ENCODE peak calls at places on chromosomes 16 and 17, in six cellular contexts. K is ELR, L is nephron progenitor cell, C is SK-MEL-5, P is AG20443, M is left ventricle myocardium inferior. B is an unnamed sample.

GRCh38 chr16:17271687-17272086 is 199.1 kb downstream of the XYLT1 start:
- DNase-seq in K (no peak), L (no peak), C (no peak), P (no peak), M (no peak), B (no peak)

GRCh38 chr16:30893082-30893743 is 664 bp downstream of the BCL7C start:
- DNase-seq in K (peak; percentile 31), L (peak; percentile 35), C (no peak), P (no peak), M (no peak), B (no peak)

GRCh38 chr17:296906-297690 is 55.5 kb downstream of the RPH3AL start:
- DNase-seq in K (no peak), L (no peak), C (no peak), P (no peak), M (no peak), B (no peak)

GRCh38 chr16:52383071-52383470 is 163.9 kb downstream of the TOX3 start:
- DNase-seq in K (no peak), L (no peak), C (no peak), P (no peak), M (no peak), B (no peak)

GRCh38 chr17:38742431-38743308 is 5.5 kb downstream of the PCGF2 start:
- DNase-seq in K (peak; percentile 60), L (no peak), C (peak; percentile 39), P (peak; percentile 77), M (no peak), B (peak; percentile 28)

GRCh38 chr17:42804918-42805367 is 6.3 kb downstream of the CNTD1 start:
- DNase-seq in K (no peak), L (no peak), C (peak; percentile 59), P (no peak), M (no peak), B (no peak)

GRCh38 chr17:70089513-70090148 is 14.6 kb downstream of the KCNJ16 start:
- DNase-seq in K (no peak), L (no peak), C (no peak), P (no peak), M (no peak), B (no peak)

GRCh38 chr17:17484451-17484899 is 7.7 kb downstream of the MED9 start:
- DNase-seq in K (peak; percentile 56), L (no peak), C (no peak), P (no peak), M (no peak), B (no peak)

GRCh38 chr16:56667581-56668571 is at the start of gene MT1G:
- DNase-seq in K (no peak), L (peak; percentile 40), C (no peak), P (peak; percentile 46), M (peak; percentile 48), B (peak; percentile 52)

GRCh38 chr16:84663433-84664101 is 15.3 kb downstream of the KLHL36 start:
- DNase-seq in K (no peak), L (no peak), C (no peak), P (no peak), M (no peak), B (no peak)

GRCh38 chr17:77594416-77595209 is 363.9 kb upstream of the TNRC6C start:
- DNase-seq in K (no peak), L (no peak), C (no peak), P (no peak), M (no peak), B (no peak)

GRCh38 chr17:76820039-76820438 is 48.2 kb upstream of the MGAT5B start:
- DNase-seq in K (no peak), L (no peak), C (no peak), P (no peak), M (no peak), B (peak; percentile 25)

GRCh38 chr16:86887416-86887815 is 309.1 kb downstream of the FOXL1 start:
- DNase-seq in K (no peak), L (no peak), C (no peak), P (no peak), M (no peak), B (no peak)

GRCh38 chr16:65574311-65574966 is 452.6 kb upstream of the CDH11 start:
- DNase-seq in K (no peak), L (no peak), C (peak; percentile 42), P (no peak), M (no peak), B (peak; percentile 42)

GRCh38 chr16:81873843-81874752 is 95.0 kb downstream of the PLCG2 start:
- DNase-seq in K (peak; percentile 72), L (peak; percentile 76), C (peak; percentile 48), P (peak; percentile 76), M (peak; percentile 30), B (peak; percentile 43)

GRCh38 chr16:71479420-71479819 is 9.7 kb downstream of the ZNF19 start:
- DNase-seq in K (peak; percentile 43), L (peak; percentile 10), C (peak; percentile 76), P (peak; percentile 32), M (no peak), B (peak; percentile 45)

GRCh38 chr16:58882292-58882691 is 148.2 kb upstream of the GOT2 start:
- DNase-seq in K (no peak), L (no peak), C (no peak), P (no peak), M (no peak), B (no peak)

GRCh38 chr17:33981713-33982601 is 273.1 kb upstream of the CCL2 start:
- DNase-seq in K (no peak), L (peak; percentile 12), C (no peak), P (no peak), M (no peak), B (peak; percentile 20)

GRCh38 chr16:21646721-21647561 is 5.5 kb downstream of the IGSF6 start:
- DNase-seq in K (no peak), L (no peak), C (no peak), P (no peak), M (no peak), B (no peak)

GRCh38 chr17:83194761-83195329 is 115.4 kb downstream of the METRNL start:
- DNase-seq in K (peak; percentile 71), L (no peak), C (no peak), P (peak; percentile 61), M (no peak), B (peak; percentile 93)

GRCh38 chr16:78444-79145 is 570 bp downstream of the MPG start:
- DNase-seq in K (peak; percentile 52), L (no peak), C (no peak), P (peak; percentile 69), M (peak; percentile 43), B (peak; percentile 38)